ENCODE peak calls at places on chromosomes 11 and 22, in five cellular contexts. S, V, B, U and N are unnamed samples.

GRCh38 chr11:74221816-74222215 is 50.7 kb downstream of the PPME1 start:
- DNase-seq in U (no peak), V (no peak), S (no peak), B (no peak), N (no peak)

GRCh38 chr11:41307371-41308080 is 151.9 kb downstream of the LRRC4C start:
- DNase-seq in S (no peak), B (no peak), V (no peak), U (no peak), N (no peak)

GRCh38 chr11:35593143-35593542 is 25.1 kb upstream of the FJX1 start:
- DNase-seq in U (no peak), S (peak), V (no peak), B (peak), N (peak)

GRCh38 chr11:118872403-118872821 is 11.3 kb upstream of the CXCR5 start:
- DNase-seq in U (no peak), V (no peak), B (no peak), S (no peak), N (no peak)

GRCh38 chr22:43385770-43386641 is 25.8 kb upstream of the MPPED1 start:
- DNase-seq in U (peak), V (peak), S (peak), B (peak), N (peak)

GRCh38 chr11:64601605-64602465 is 10.8 kb downstream of the SLC22A12 start:
- DNase-seq in S (no peak), U (no peak), B (no peak), V (no peak), N (no peak)

GRCh38 chr11:47236482-47236881 is 12.1 kb downstream of the ACP2 start:
- DNase-seq in S (no peak), U (no peak), V (no peak), B (peak), N (peak)

GRCh38 chr22:29328566-29329500 is 13.3 kb upstream of the RASL10A start:
- DNase-seq in U (no peak), V (peak), B (no peak), S (no peak), N (no peak)

GRCh38 chr11:87057749-87058148 is 20.0 kb downstream of the TMEM135 start:
- DNase-seq in U (no peak), S (no peak), V (no peak), B (no peak), N (no peak)

GRCh38 chr11:123145220-123145619 is 49.8 kb downstream of the CLMP start:
- DNase-seq in B (peak), U (no peak), V (no peak), S (peak), N (peak)

GRCh38 chr11:130817608-130817944 is 98.7 kb downstream of the SNX19 start:
- DNase-seq in V (no peak), S (no peak), U (no peak), B (peak), N (peak)

GRCh38 chr22:38861927-38862326 is 10.1 kb downstream of the CBX6 start:
- DNase-seq in B (no peak), U (no peak), S (no peak), V (no peak), N (no peak)

GRCh38 chr11:115462004-115462541 is 42.1 kb downstream of the CADM1 start:
- DNase-seq in U (no peak), B (no peak), S (no peak), V (no peak), N (no peak)

GRCh38 chr11:67472882-67473281 is 3.8 kb upstream of the TMEM134 start:
- DNase-seq in V (no peak), B (no peak), U (no peak), S (no peak), N (no peak)

GRCh38 chr11:60902625-60903024 is 3.8 kb downstream of the PRPF19 start:
- DNase-seq in V (no peak), B (no peak), S (no peak), U (no peak), N (no peak)

GRCh38 chr11:68036141-68036716 is 2.6 kb upstream of the TCIRG1 start:
- DNase-seq in U (no peak), V (no peak), B (no peak), S (peak), N (no peak)

GRCh38 chr11:114192841-114193389 is 103.3 kb upstream of the NNMT start:
- DNase-seq in U (no peak), V (no peak), S (no peak), B (peak), N (no peak)

GRCh38 chr11:63892233-63892632 is 24.7 kb downstream of the RCOR2 start:
- DNase-seq in U (no peak), B (peak), S (no peak), V (no peak), N (peak)

GRCh38 chr11:112584674-112585073 is 324.0 kb upstream of the PLET1 start:
- DNase-seq in S (no peak), V (no peak), B (peak), U (no peak), N (no peak)

GRCh38 chr22:37998543-37998942 is 14.2 kb upstream of the SOX10 start:
- DNase-seq in U (no peak), B (no peak), V (peak), S (no peak), N (no peak)

GRCh38 chr11:13862845-13863392 is 99.6 kb upstream of the SPON1 start:
- DNase-seq in U (no peak), V (no peak), S (no peak), B (no peak), N (no peak)

GRCh38 chr22:47197735-47198500 is 435.5 kb downstream of the TBC1D22A start:
- DNase-seq in V (no peak), S (no peak), U (no peak), B (no peak), N (no peak)

GRCh38 chr11:111427471-111427912 is 48.4 kb upstream of the POU2AF1 start:
- DNase-seq in U (peak), S (no peak), B (peak), V (no peak), N (no peak)

GRCh38 chr11:96263361-96263763 is 79.6 kb downstream of the MAML2 start:
- DNase-seq in B (peak), U (no peak), V (no peak), S (no peak), N (peak)

GRCh38 chr11:48094643-48095339 is 114.4 kb downstream of the PTPRJ start:
- DNase-seq in B (no peak), S (no peak), V (no peak), U (no peak), N (no peak)

GRCh38 chr11:77118086-77118485 is 10.0 kb upstream of the MYO7A start:
- DNase-seq in U (no peak), V (no peak), B (no peak), S (no peak), N (no peak)
- TF ChIP-seq CTCF in U (no peak), V (no peak), B (no peak), S (no peak), N (no peak)

DNA sequence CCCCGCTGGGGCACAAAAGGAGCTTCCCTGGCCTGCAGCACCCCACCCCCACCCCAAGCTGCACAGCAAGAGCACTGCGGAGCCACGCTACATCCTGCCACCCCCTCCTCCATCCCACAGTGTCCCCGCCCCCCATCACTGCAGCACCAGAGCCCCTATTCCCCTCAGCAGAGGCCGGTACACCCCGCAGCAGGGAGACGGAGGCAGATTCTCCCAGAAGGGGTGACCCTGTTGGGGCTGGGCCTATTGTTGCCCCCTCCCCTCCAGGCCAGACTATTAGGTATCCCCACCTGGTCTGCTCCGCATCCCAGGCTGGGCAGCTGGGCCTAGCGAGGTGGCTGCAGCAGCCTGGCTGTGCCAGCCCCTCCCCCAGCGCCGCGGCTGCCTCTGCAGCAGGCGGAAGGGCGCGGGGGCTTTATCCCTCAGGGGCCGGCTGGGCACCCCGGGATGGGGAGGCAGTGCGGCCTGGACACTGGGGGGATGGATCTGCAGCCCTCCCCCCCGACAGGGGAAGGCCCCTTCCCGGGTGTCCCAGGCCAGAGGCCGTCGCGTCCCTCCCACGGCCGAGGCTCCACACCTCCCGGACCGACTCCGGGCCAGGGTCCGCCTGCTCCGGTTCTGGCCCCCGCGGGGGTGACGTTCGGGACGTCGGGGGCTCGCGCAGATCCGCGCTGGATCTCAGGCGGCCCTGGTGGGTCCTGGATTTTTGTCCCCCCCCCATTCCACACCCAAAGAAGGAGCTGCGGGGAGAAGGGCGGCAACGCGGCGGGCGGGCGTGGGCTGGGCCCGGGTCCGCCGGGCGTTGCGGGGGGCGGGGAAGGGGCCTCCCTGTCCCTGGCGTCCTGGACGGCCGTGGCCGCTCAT is 943 bp downstream of the DUSP8 start:
- DNase-seq in S (no peak), V (no peak), U (peak), B (no peak), N (no peak)
- H3K4me3 ChIP-seq in S (peak), V (peak), U (peak), B (peak), N (peak)

GRCh38 chr22:50473088-50473487 is 1.7 kb downstream of the SBF1 start:
- DNase-seq in S (no peak), B (no peak), U (peak), V (no peak), N (no peak)
- TF ChIP-seq CTCF in S (no peak), B (peak), U (no peak), V (no peak), N (peak)

DNA sequence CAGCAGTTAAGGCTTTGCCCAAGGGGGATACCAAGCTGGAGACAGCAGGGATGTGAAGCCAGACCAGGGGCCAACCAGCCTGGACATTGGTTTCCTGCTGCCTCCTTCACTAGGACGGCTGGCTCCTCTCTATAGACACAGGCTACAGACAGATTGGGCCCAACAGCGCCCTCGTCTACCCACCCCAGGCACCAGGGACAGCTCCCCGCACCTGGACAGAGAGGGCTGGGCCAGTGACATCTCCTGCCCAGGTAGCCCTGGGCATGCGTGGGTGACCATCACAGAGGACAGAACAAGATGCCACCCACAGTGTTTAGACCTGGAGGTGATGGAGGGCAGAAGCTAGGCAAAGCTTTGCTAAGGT is 1.2 kb downstream of the DKK3 start:
- DNase-seq in U (no peak), B (no peak), S (no peak), V (no peak), N (no peak)
- H3K4me3 ChIP-seq in U (no peak), B (peak), S (no peak), V (peak), N (no peak)

GRCh38 chr11:66363805-66364535 is 7.6 kb downstream of the SLC29A2 start:
- DNase-seq in U (peak), V (no peak), S (peak), B (no peak), N (peak)
- TF ChIP-seq CTCF in U (peak), V (peak), S (no peak), B (peak), N (peak)

DNA sequence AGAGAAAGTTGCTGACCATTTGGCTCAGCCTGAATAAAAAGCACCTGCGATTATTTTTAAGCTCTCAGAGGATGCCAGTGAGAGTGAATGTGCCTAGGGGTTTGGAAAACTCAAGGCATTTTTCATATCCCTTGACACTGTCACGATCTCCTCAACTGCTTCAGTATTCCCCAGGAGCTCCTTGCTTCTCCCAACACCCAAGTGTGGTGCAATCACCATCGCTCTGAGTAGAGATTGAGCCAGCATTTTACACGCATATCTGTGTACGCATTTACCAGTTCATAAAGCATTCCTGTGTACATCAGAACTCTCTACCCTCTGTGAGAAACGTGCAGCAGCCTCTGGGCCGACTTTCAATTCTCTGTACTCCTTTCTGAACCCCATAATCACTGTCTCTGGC is 1.3 kb downstream of the SRRD start:
- DNase-seq in V (no peak), S (no peak), B (peak), U (no peak), N (no peak)
- H3K4me3 ChIP-seq in V (no peak), S (no peak), B (no peak), U (no peak), N (no peak)

GRCh38 chr22:26169312-26170111 is at the start of gene SEZ6L:
- DNase-seq in V (peak), B (no peak), U (no peak), S (no peak), N (no peak)

GRCh38 chr22:26170112-26170492 is 840 bp downstream of the SEZ6L start:
- DNase-seq in U (no peak), B (no peak), S (no peak), V (no peak), N (no peak)

GRCh38 chr22:26168934-26169311 is 339 bp upstream of the SEZ6L start:
- DNase-seq in S (no peak), B (no peak), V (no peak), U (no peak), N (no peak)

GRCh38 chr22:26172389-26172990 is 3.2 kb downstream of the SEZ6L start:
- DNase-seq in B (peak), S (no peak), U (peak), V (peak), N (peak)

DNA sequence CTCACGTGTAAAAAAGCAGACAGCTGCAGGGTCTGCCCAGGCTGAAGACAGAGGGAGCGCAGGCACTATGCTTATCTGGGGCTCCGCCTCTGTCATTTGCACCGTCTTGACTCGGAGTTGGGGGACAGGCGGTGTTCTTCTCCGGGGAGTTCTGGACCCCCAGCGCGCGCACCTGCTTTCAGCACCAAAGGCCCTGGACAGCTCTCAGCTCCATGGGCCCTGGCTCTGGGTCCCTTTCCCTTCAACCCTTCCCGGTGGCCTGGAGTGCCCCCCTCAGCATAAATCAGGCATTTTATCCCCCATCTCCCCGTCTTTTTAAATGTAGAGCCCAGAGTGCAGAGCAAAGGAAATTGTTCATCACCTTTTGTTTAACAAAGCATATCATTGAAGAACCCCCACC is 1.5 kb downstream of the SEZ6L start:
- DNase-seq in U (no peak), S (no peak), B (no peak), V (peak), N (no peak)
- TF ChIP-seq CTCF in U (no peak), S (no peak), B (no peak), V (peak), N (no peak)